ENCODE peak calls at places on chromosomes 6 and 20, in seven cellular contexts. X is astrocyte of the spinal cord, C is PC-9, P is ovary, D is left ventricle myocardium inferior, W is breast epithelium, Z is BJ. J is an unnamed sample.

GRCh38 chr6:113359155-113360140 is 497.7 kb upstream of the MARCKS start:
- DNase-seq in X (peak; percentile 76), C (no peak), P (no peak), D (no peak), W (no peak), Z (no peak), J (peak; percentile 55)

GRCh38 chr6:16292942-16293341 is 54.6 kb downstream of the GMPR start:
- DNase-seq in X (no peak), C (peak; percentile 62), P (no peak), D (no peak), W (no peak), Z (no peak), J (peak; percentile 44)

GRCh38 chr20:32339116-32339515 is 19.0 kb upstream of the ASXL1 start:
- DNase-seq in X (no peak), C (no peak), P (no peak), D (no peak), W (no peak), Z (no peak), J (no peak)

GRCh38 chr20:39019805-39020325 is 57.7 kb downstream of the DHX35 start:
- DNase-seq in X (no peak), C (no peak), P (no peak), D (no peak), W (no peak), Z (no peak), J (no peak)

GRCh38 chr6:11212625-11213024 is 19.8 kb downstream of the NEDD9 start:
- DNase-seq in X (peak; percentile 69), C (peak; percentile 84), P (no peak), D (peak; percentile 52), W (peak; percentile 34), Z (no peak), J (no peak)

GRCh38 chr6:44092312-44092884 is 34.9 kb downstream of the MRPL14 start:
- DNase-seq in X (no peak), C (no peak), P (no peak), D (no peak), W (no peak), Z (no peak), J (no peak)

GRCh38 chr20:62606551-62607201 is 35.6 kb upstream of the SLCO4A1 start:
- DNase-seq in X (no peak), C (no peak), P (peak; percentile 57), D (peak; percentile 78), W (no peak), Z (no peak), J (no peak)

GRCh38 chr20:63330084-63330760 is 30.9 kb downstream of the CHRNA4 start:
- DNase-seq in X (no peak), C (no peak), P (no peak), D (peak; percentile 9), W (no peak), Z (no peak), J (no peak)

GRCh38 chr6:34736838-34737237 is 20.5 kb upstream of the SNRPC start:
- DNase-seq in X (no peak), C (no peak), P (no peak), D (no peak), W (no peak), Z (no peak), J (no peak)

GRCh38 chr6:8888468-8888867 is 453.1 kb upstream of the SLC35B3 start:
- DNase-seq in X (no peak), C (no peak), P (no peak), D (no peak), W (no peak), Z (no peak), J (no peak)

GRCh38 chr20:53599910-53600632 is 6.4 kb upstream of the ZNF217 start:
- DNase-seq in X (no peak), C (no peak), P (no peak), D (no peak), W (no peak), Z (no peak), J (no peak)

GRCh38 chr20:60000271-60001026 is 42.2 kb downstream of the CDH26 start:
- DNase-seq in X (no peak), C (peak; percentile 39), P (no peak), D (no peak), W (no peak), Z (no peak), J (no peak)

GRCh38 chr6:43869091-43869710 is 99.2 kb downstream of the VEGFA start:
- DNase-seq in X (no peak), C (no peak), P (no peak), D (no peak), W (no peak), Z (no peak), J (no peak)

GRCh38 chr6:111763381-111763780 is 109.9 kb downstream of the FYN start:
- DNase-seq in X (peak; percentile 59), C (peak; percentile 15), P (no peak), D (no peak), W (no peak), Z (no peak), J (no peak)

GRCh38 chr6:17081273-17081672 is 20.6 kb upstream of the STMND1 start:
- DNase-seq in X (no peak), C (no peak), P (no peak), D (no peak), W (no peak), Z (no peak), J (no peak)

GRCh38 chr6:166691199-166691598 is 64.1 kb upstream of the RPS6KA2 start:
- DNase-seq in X (peak; percentile 56), C (peak; percentile 85), P (no peak), D (peak; percentile 70), W (peak; percentile 23), Z (peak; percentile 17), J (peak; percentile 25)

GRCh38 chr6:151806757-151807512 is 547 bp upstream of the ESR1 start:
- DNase-seq in X (peak; percentile 11), C (no peak), P (no peak), D (no peak), W (no peak), Z (no peak), J (no peak)

GRCh38 chr6:105482227-105482839 is 79.5 kb upstream of the PREP start:
- DNase-seq in X (peak; percentile 68), C (no peak), P (peak; percentile 63), D (peak; percentile 68), W (no peak), Z (no peak), J (no peak)
- H3K4me3 ChIP-seq in X (no peak overlapping the region), C (no peak overlapping the region), P (no peak overlapping the region), D (peak overlapping the region; percentile 18), W (no peak overlapping the region), Z (no peak overlapping the region), J (no peak overlapping the region)

DNA sequence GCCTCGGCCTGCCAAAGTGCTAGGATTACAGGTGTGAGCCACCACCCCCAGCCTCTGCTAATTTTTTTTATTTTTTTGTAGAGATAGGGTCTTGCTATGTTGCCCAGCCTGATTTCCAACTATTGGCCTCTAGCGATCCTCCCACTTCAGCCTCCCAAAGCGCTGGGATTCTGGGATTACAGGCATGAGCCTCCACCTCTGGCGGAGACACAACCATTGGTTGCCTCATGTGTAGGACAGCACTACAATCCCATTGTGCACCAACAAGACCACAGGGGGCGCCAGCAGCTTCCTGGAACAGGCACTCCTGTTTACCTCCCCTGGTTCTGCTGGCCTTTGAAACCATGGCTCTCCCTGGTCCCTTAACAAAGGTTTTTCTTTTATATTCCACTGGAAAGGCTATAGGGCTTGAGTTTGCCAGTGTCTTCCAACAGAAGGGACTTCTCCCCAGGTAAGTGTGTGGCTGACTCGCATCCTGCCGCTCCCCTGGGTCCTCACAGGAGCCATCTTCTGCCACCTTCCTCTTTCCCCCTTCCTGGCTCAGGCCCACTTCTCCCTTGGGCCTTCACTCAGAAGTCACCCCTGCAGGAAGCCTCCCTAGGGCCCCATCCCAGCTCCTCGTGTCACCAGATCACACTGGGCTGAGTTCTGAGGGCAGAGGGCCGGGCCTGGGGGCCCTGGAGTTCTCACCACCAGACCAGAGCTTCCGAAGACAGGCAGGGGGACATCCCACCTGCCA is 39.2 kb upstream of the TLDC2 start:
- DNase-seq in X (peak; percentile 47), C (peak; percentile 35), P (peak; percentile 67), D (no peak), W (no peak), Z (no peak), J (no peak)
- TF ChIP-seq CTCF in X (peak; percentile 48), C (peak; percentile 48), P (no peak), D (peak; percentile 44), W (no peak), Z (peak; percentile 49), J (peak; percentile 77)

DNA sequence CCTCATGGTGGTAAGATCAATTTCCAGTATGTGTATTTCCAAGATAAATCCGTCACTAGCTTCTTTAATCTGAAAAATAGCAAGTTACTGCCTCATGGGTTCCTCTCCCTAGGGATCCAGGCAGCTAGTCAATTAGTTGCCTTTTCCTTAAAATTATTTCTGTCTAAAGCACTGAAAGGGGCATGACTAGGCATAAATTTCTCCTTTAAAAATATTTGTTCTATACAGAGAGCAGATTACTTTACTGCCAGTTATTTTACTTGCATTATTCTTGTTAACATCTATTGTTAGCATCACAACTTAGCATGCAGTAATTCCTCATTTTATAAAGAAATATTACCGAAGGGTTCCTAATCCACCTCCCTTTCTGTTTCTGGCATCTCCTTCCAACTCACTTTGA is 1.4 kb downstream of the MTCL3 start:
- DNase-seq in X (no peak), C (no peak), P (no peak), D (no peak), W (no peak), Z (no peak), J (no peak)
- H3K4me3 ChIP-seq in X (peak overlapping the region; percentile 55), C (no peak overlapping the region), P (no peak overlapping the region), D (no peak overlapping the region), W (no peak overlapping the region), Z (no peak overlapping the region), J (peak overlapping the region; percentile 77)

GRCh38 chr20:4225778-4226177 is 210.4 kb upstream of the RNF24 start:
- DNase-seq in X (peak; percentile 97), C (peak; percentile 90), P (no peak), D (no peak), W (no peak), Z (peak; percentile 93), J (peak; percentile 87)

GRCh38 chr20:4229415-4229814 is 214.1 kb upstream of the RNF24 start:
- DNase-seq in X (no peak), C (no peak), P (no peak), D (no peak), W (no peak), Z (no peak), J (no peak)

GRCh38 chr20:4230185-4230584 is 214.8 kb upstream of the RNF24 start:
- DNase-seq in X (no peak), C (no peak), P (no peak), D (no peak), W (no peak), Z (no peak), J (no peak)

GRCh38 chr20:4226330-4227084 is 211.1 kb upstream of the RNF24 start:
- DNase-seq in X (no peak), C (no peak), P (no peak), D (no peak), W (no peak), Z (no peak), J (no peak)

DNA sequence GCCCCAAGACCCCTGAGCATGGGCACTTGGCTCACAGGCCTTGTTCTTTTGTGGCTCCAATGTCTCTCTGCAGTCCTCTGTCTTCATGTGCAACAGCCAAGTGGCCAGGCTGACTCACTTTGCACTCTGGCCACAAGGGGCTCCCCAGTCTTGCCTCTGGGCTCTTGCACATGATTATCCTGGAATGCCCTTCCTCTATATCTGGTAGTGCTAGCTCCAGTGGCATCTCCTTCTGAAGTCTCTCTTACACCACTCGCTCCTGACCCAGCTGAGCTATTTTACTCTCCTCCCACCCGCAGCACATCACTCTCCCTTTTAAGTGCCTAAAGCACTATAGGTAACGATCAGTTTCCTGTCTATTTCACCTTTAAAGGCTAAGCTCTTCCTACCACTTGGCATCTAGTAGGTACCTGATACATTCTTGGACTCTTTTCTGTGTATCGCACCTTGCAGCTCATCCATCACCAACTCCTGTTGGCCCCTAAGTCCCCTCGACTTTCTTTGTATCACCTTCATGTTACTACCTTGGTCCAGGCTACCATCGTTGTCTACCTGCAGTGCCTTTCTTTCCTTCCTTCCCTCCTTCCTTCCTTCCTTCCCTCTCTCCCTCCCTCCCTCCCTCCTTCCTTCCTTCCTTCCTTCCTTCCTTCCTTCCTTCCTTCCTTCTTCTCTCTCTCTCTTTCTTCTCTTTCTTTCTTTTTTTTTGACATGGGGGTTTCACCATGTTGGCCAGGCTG is 211.9 kb upstream of the RNF24 start:
- DNase-seq in X (peak; percentile 47), C (peak; percentile 60), P (no peak), D (no peak), W (no peak), Z (peak; percentile 30), J (no peak)
- TF ChIP-seq CTCF in X (peak; percentile 57), C (peak; percentile 55), P (no peak), D (peak; percentile 40), W (no peak), Z (peak; percentile 73), J (peak; percentile 67)

J was measured in epithelial cell of proximal tubule.